ENCODE peak calls at places on chromosomes 1 and 21, in nine cellular contexts. N is lung, Z is transverse colon, V is kidney epithelial cell, H is A549, J is WERI-Rb-1, L is bronchial epithelial cell, T is fibroblast of villous mesenchyme, F is uterus. G is an unnamed sample.

GRCh38 chr1:205630651-205631009 is 1.2 kb downstream of the ELK4 start:
- DNase-seq in N (no peak), Z (no peak), V (no peak), H (no peak), J (no peak), L (no peak), T (no peak), F (no peak), G (no peak)

GRCh38 chr1:147717051-147717705 is 43.2 kb downstream of the GJA5 start:
- DNase-seq in N (no peak), Z (peak), V (peak), H (no peak), J (no peak), L (peak), T (no peak), F (no peak), G (no peak)

GRCh38 chr1:162279099-162279498 is 97.6 kb downstream of the SPATA46 start:
- DNase-seq in N (no peak), Z (no peak), V (no peak), H (no peak), J (peak), L (no peak), T (no peak), F (no peak), G (no peak)

GRCh38 chr1:108071601-108072000 is 106.6 kb upstream of the VAV3 start:
- DNase-seq in N (no peak), Z (no peak), V (no peak), H (no peak), J (no peak), L (no peak), T (no peak), F (no peak), G (no peak)

GRCh38 chr21:17900281-17900989 is 81.3 kb upstream of the C21orf91 start:
- DNase-seq in N (no peak), Z (no peak), V (no peak), H (no peak), J (peak), L (no peak), T (no peak), F (no peak), G (no peak)

GRCh38 chr1:186404454-186405051 is 28.9 kb downstream of the ODR4 start:
- DNase-seq in N (no peak), Z (no peak), V (no peak), H (peak), J (no peak), L (peak), T (peak), F (no peak), G (no peak)

GRCh38 chr1:42777860-42778259 is 6.9 kb upstream of the TMEM269 start:
- DNase-seq in N (no peak), Z (no peak), V (no peak), H (peak), J (peak), L (peak), T (peak), F (no peak), G (no peak)

GRCh38 chr1:111559736-111560279 is 56.4 kb upstream of the ADORA3 start:
- DNase-seq in N (no peak), Z (no peak), V (no peak), H (no peak), J (no peak), L (peak), T (no peak), F (no peak), G (no peak)

GRCh38 chr1:230320804-230321203 is 105.3 kb downstream of the PGBD5 start:
- DNase-seq in N (no peak), Z (no peak), V (no peak), H (no peak), J (no peak), L (peak), T (no peak), F (no peak), G (no peak)

GRCh38 chr1:11730429-11730861 is 5.5 kb upstream of the AGTRAP start:
- DNase-seq in N (peak), Z (peak), V (no peak), H (no peak), J (no peak), L (peak), T (peak), F (no peak), G (no peak)

GRCh38 chr1:147078606-147079399 is 93.5 kb downstream of the PRKAB2 start:
- DNase-seq in N (no peak), Z (no peak), V (no peak), H (no peak), J (no peak), L (no peak), T (no peak), F (no peak), G (no peak)

GRCh38 chr1:162988869-162989268 is 80.3 kb upstream of the RGS4 start:
- DNase-seq in N (no peak), Z (no peak), V (no peak), H (no peak), J (no peak), L (no peak), T (no peak), F (no peak), G (no peak)

GRCh38 chr1:23745515-23745914 is 2.2 kb downstream of the ELOA start:
- DNase-seq in N (no peak), Z (no peak), V (no peak), H (peak), J (no peak), L (peak), T (peak), F (no peak), G (no peak)

GRCh38 chr1:39632491-39633417 is 6.7 kb downstream of the HEYL start:
- DNase-seq in N (peak), Z (peak), V (no peak), H (no peak), J (peak), L (no peak), T (peak), F (peak), G (peak)

GRCh38 chr1:234914606-234915290 is 213.9 kb downstream of the TOMM20 start:
- DNase-seq in N (no peak), Z (no peak), V (no peak), H (no peak), J (no peak), L (no peak), T (no peak), F (no peak), G (no peak)

GRCh38 chr1:99429754-99430153 is 165.5 kb downstream of the PLPPR4 start:
- DNase-seq in N (no peak), Z (no peak), V (no peak), H (no peak), J (no peak), L (no peak), T (no peak), F (no peak), G (no peak)

DNA sequence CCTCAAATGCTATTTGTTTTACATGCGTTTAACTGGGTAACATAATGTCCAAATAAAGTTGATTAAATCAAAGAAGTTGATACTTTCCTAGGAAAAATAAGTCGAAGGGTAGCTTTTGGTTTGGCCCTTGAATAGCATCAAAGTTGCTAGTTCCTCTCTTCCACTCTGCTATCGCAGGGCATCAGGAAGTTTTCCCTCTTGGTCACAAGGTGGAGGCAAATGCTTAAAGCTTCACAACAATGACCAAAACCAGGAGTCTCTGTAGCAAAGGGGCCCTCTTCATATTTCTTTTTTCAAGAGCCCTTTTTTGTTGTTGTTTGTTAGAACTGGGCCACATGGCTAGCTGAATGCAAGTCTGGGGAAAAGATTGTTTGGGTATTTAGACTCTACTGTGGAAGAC is 668.4 kb downstream of the KCNT2 start:
- DNase-seq in N (no peak), Z (no peak), V (no peak), H (no peak), J (no peak), L (peak), T (no peak), F (no peak), G (no peak)
- TF ChIP-seq CTCF in N (no peak), Z (no peak), V (no peak), H (no peak), J (peak), L (peak), T (no peak), F (no peak), G (no peak)

DNA sequence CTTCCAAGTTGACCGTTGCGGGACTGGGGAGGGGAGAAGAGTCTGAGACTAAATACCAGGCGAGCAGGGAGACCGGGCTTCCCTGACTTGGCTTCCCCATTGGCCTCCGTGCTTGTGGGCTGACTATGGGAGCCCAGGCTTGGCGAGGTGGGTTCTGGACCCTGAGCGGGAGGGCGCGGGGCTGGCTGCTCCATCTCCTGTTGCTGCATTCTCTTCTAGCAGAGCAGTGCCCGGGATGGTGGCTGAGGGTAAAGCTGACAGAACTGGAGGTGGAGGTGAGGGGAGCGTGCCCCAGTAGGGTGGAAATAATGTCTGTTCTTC is 689 bp downstream of the LGR6 start:
- DNase-seq in N (no peak), Z (no peak), V (no peak), H (no peak), J (no peak), L (no peak), T (no peak), F (no peak), G (no peak)
- H3K4me3 ChIP-seq in N (no peak), Z (no peak), V (no peak), H (peak), J (no peak), L (no peak), T (no peak), F (no peak), G (peak)

GRCh38 chr21:46097826-46098286 is at the start of gene COL6A2:
- DNase-seq in N (peak), Z (peak), V (no peak), H (peak), J (peak), L (no peak), T (peak), F (peak), G (peak)
- TF ChIP-seq CTCF in N (no peak), Z (no peak), V (no peak), H (no peak), J (peak), L (no peak), T (peak), F (peak), G (peak)

GRCh38 chr1:247908761-247909160 is 11.3 kb upstream of the OR2T8 start:
- DNase-seq in N (no peak), Z (no peak), V (no peak), H (no peak), J (no peak), L (no peak), T (no peak), F (no peak), G (no peak)

GRCh38 chr1:247905181-247905580 is 9.8 kb downstream of the OR2W3 start:
- DNase-seq in N (no peak), Z (no peak), V (no peak), H (no peak), J (no peak), L (no peak), T (no peak), F (no peak), G (no peak)

GRCh38 chr1:247904122-247904521 is 8.7 kb downstream of the OR2W3 start:
- DNase-seq in N (no peak), Z (no peak), V (no peak), H (no peak), J (no peak), L (no peak), T (no peak), F (no peak), G (no peak)

GRCh38 chr1:247905899-247906503 is 10.6 kb downstream of the OR2W3 start:
- DNase-seq in N (no peak), Z (no peak), V (no peak), H (no peak), J (no peak), L (no peak), T (no peak), F (no peak), G (no peak)

DNA sequence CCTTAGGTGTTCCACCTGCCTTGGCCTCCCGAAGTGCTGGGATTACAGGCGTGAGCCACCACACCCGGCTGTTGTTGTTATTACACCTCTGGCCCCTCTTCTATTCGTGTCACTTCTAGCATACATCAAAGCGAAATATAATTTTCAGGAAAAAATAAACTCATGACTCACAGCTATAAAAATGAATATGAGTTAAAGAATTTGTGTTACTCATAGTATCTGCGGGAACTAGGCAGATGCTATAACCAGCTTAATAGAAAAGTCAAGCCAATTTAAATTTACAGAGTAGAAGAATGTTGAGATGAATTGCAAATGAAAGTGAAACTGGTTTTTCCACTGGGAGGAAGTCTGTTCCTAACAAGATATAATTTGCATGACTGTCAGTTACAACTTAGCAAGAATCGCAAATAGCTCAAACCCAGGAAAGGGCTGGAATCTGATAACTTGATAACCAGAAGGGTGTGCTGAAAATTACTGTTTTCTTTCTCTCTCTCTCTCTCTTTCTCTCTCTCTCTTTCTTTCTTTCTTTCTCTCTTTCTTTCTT is 11.2 kb downstream of the OR2W3 start:
- DNase-seq in N (no peak), Z (peak), V (no peak), H (no peak), J (no peak), L (peak), T (peak), F (no peak), G (no peak)
- H3K4me3 ChIP-seq in N (no peak), Z (no peak), V (no peak), H (no peak), J (no peak), L (no peak), T (peak), F (no peak), G (peak)

DNA sequence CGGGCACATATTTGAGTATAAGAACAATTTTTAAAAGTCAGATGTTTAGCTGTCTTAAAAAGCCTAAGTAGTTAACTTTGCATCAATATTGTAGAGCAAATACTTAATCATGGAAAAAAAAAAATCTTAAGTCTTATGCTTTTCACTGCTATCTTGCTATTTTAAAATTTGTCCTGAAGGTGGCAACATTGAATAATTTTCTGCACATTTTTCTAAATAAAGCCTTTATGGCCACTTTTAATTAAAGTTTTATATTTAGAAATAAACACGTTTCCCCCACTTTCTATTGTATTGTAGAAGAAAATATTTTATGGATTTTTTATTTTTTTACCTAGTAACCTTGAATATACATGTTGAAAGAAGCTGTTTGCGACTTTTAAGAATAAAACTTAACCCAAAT is 198.8 kb downstream of the AMY1C start:
- DNase-seq in N (no peak), Z (no peak), V (no peak), H (no peak), J (no peak), L (peak), T (no peak), F (no peak), G (no peak)
- TF ChIP-seq CTCF in N (no peak), Z (no peak), V (no peak), H (peak), J (no peak), L (no peak), T (no peak), F (no peak), G (no peak)

GRCh38 chr1:28927442-28928305 is 13.3 kb downstream of the EPB41 start:
- DNase-seq in N (no peak), Z (no peak), V (no peak), H (no peak), J (no peak), L (no peak), T (peak), F (no peak), G (no peak)
- H3K4me3 ChIP-seq in N (no peak), Z (no peak), V (no peak), H (no peak), J (no peak), L (no peak), T (no peak), F (no peak), G (no peak)